ENCODE peak calls at places on chromosome 1, in nine cellular contexts. One of them, this sample, is unnamed.
A peak's percentile ranks its signal among the peaks of the same experiment; 100 is the strongest.

GRCh38 chr1:235597867-235598553 is 51.6 kb downstream of the GNG4 start:
- DNase-seq in neural progenitor cell: peak; percentile 27
- DNase-seq in ovary: no peak
- DNase-seq in psoas muscle: no peak
- DNase-seq in nephron progenitor cell: no peak
- DNase-seq in tibial artery: no peak
- DNase-seq in foreskin fibroblast: peak; percentile 67
- DNase-seq in breast epithelium: no peak
- DNase-seq in RWPE1: peak; percentile 36
- DNase-seq in this sample: no peak

GRCh38 chr1:90936731-90937130 is 85.1 kb downstream of the ZNF644 start:
- DNase-seq in neural progenitor cell: no peak
- DNase-seq in ovary: no peak
- DNase-seq in psoas muscle: no peak
- DNase-seq in nephron progenitor cell: no peak
- DNase-seq in tibial artery: no peak
- DNase-seq in foreskin fibroblast: no peak
- DNase-seq in breast epithelium: no peak
- DNase-seq in RWPE1: no peak
- DNase-seq in this sample: no peak

GRCh38 chr1:192550922-192551534 is 24.5 kb upstream of the RGS1 start:
- DNase-seq in neural progenitor cell: no peak
- DNase-seq in ovary: no peak
- DNase-seq in psoas muscle: no peak
- DNase-seq in nephron progenitor cell: no peak
- DNase-seq in tibial artery: no peak
- DNase-seq in foreskin fibroblast: peak; percentile 78
- DNase-seq in breast epithelium: no peak
- DNase-seq in RWPE1: peak; percentile 25
- DNase-seq in this sample: no peak

GRCh38 chr1:160801836-160802580 is 6.0 kb downstream of the LY9 start:
- DNase-seq in neural progenitor cell: no peak
- DNase-seq in ovary: no peak
- DNase-seq in psoas muscle: no peak
- DNase-seq in nephron progenitor cell: no peak
- DNase-seq in tibial artery: no peak
- DNase-seq in foreskin fibroblast: no peak
- DNase-seq in breast epithelium: no peak
- DNase-seq in RWPE1: no peak
- DNase-seq in this sample: no peak

GRCh38 chr1:86938450-86938849 is 24.0 kb downstream of the HS2ST1 start:
- DNase-seq in neural progenitor cell: no peak
- DNase-seq in ovary: no peak
- DNase-seq in psoas muscle: no peak
- DNase-seq in nephron progenitor cell: no peak
- DNase-seq in tibial artery: no peak
- DNase-seq in foreskin fibroblast: no peak
- DNase-seq in breast epithelium: no peak
- DNase-seq in RWPE1: no peak
- DNase-seq in this sample: no peak

GRCh38 chr1:203504400-203505250 is 10.7 kb downstream of the OPTC start:
- DNase-seq in neural progenitor cell: peak; percentile 91
- DNase-seq in ovary: peak; percentile 89
- DNase-seq in psoas muscle: peak; percentile 82
- DNase-seq in nephron progenitor cell: peak; percentile 87
- DNase-seq in tibial artery: peak; percentile 89
- DNase-seq in foreskin fibroblast: peak; percentile 89
- DNase-seq in breast epithelium: peak; percentile 80
- DNase-seq in RWPE1: peak; percentile 93
- DNase-seq in this sample: peak; percentile 75

GRCh38 chr1:222974496-222974895 is 159.7 kb downstream of the DISP1 start:
- DNase-seq in neural progenitor cell: no peak
- DNase-seq in ovary: no peak
- DNase-seq in psoas muscle: no peak
- DNase-seq in nephron progenitor cell: no peak
- DNase-seq in tibial artery: no peak
- DNase-seq in foreskin fibroblast: peak; percentile 88
- DNase-seq in breast epithelium: no peak
- DNase-seq in RWPE1: no peak
- DNase-seq in this sample: no peak

GRCh38 chr1:29835486-29836273 is 599.4 kb downstream of the PTPRU start:
- DNase-seq in neural progenitor cell: no peak
- DNase-seq in ovary: no peak
- DNase-seq in psoas muscle: no peak
- DNase-seq in nephron progenitor cell: no peak
- DNase-seq in tibial artery: no peak
- DNase-seq in foreskin fibroblast: no peak
- DNase-seq in breast epithelium: no peak
- DNase-seq in RWPE1: no peak
- DNase-seq in this sample: no peak

GRCh38 chr1:19123837-19124236 is 86.2 kb downstream of the UBR4 start:
- DNase-seq in neural progenitor cell: no peak
- DNase-seq in ovary: no peak
- DNase-seq in psoas muscle: no peak
- DNase-seq in nephron progenitor cell: no peak
- DNase-seq in tibial artery: no peak
- DNase-seq in foreskin fibroblast: no peak
- DNase-seq in breast epithelium: no peak
- DNase-seq in RWPE1: no peak
- DNase-seq in this sample: no peak

GRCh38 chr1:245859510-245860114 is 647.5 kb downstream of the SMYD3 start:
- DNase-seq in neural progenitor cell: no peak
- DNase-seq in ovary: no peak
- DNase-seq in psoas muscle: no peak
- DNase-seq in nephron progenitor cell: peak; percentile 12
- DNase-seq in tibial artery: no peak
- DNase-seq in foreskin fibroblast: peak; percentile 53
- DNase-seq in breast epithelium: no peak
- DNase-seq in RWPE1: peak; percentile 31
- DNase-seq in this sample: no peak

GRCh38 chr1:228143480-228144212 is 3.6 kb downstream of the GUK1 start:
- DNase-seq in neural progenitor cell: no peak
- DNase-seq in ovary: no peak
- DNase-seq in psoas muscle: no peak
- DNase-seq in nephron progenitor cell: no peak
- DNase-seq in tibial artery: no peak
- DNase-seq in foreskin fibroblast: no peak
- DNase-seq in breast epithelium: no peak
- DNase-seq in RWPE1: no peak
- DNase-seq in this sample: no peak

GRCh38 chr1:183633676-183634343 is 1.8 kb downstream of the ARPC5 start:
- DNase-seq in neural progenitor cell: peak; percentile 51
- DNase-seq in ovary: no peak
- DNase-seq in psoas muscle: no peak
- DNase-seq in nephron progenitor cell: no peak
- DNase-seq in tibial artery: no peak
- DNase-seq in foreskin fibroblast: peak; percentile 92
- DNase-seq in breast epithelium: no peak
- DNase-seq in RWPE1: peak; percentile 50
- DNase-seq in this sample: no peak

GRCh38 chr1:46612937-46613660 is 3.5 kb downstream of the MOB3C start:
- DNase-seq in neural progenitor cell: peak; percentile 77
- DNase-seq in ovary: peak; percentile 25
- DNase-seq in psoas muscle: peak; percentile 73
- DNase-seq in nephron progenitor cell: peak; percentile 16
- DNase-seq in tibial artery: no peak
- DNase-seq in foreskin fibroblast: no peak
- DNase-seq in breast epithelium: no peak
- DNase-seq in RWPE1: no peak
- DNase-seq in this sample: no peak

GRCh38 chr1:111227875-111228747 is 598 bp downstream of the CHI3L2 start:
- DNase-seq in neural progenitor cell: no peak
- DNase-seq in ovary: peak; percentile 23
- DNase-seq in psoas muscle: no peak
- DNase-seq in nephron progenitor cell: no peak
- DNase-seq in tibial artery: peak; percentile 41
- DNase-seq in foreskin fibroblast: peak; percentile 93
- DNase-seq in breast epithelium: peak; percentile 61
- DNase-seq in RWPE1: peak; percentile 58
- DNase-seq in this sample: no peak

GRCh38 chr1:119743776-119744597 is 24.7 kb downstream of the HMGCS2 start:
- DNase-seq in neural progenitor cell: peak; percentile 83
- DNase-seq in ovary: peak; percentile 77
- DNase-seq in psoas muscle: peak; percentile 62
- DNase-seq in nephron progenitor cell: peak; percentile 70
- DNase-seq in tibial artery: peak; percentile 53
- DNase-seq in foreskin fibroblast: peak; percentile 88
- DNase-seq in breast epithelium: peak; percentile 46
- DNase-seq in RWPE1: peak; percentile 74
- DNase-seq in this sample: peak; percentile 31

GRCh38 chr1:41683681-41684500 is 199.4 kb upstream of the EDN2 start:
- DNase-seq in neural progenitor cell: no peak
- DNase-seq in ovary: no peak
- DNase-seq in psoas muscle: no peak
- DNase-seq in nephron progenitor cell: no peak
- DNase-seq in tibial artery: no peak
- DNase-seq in foreskin fibroblast: peak; percentile 58
- DNase-seq in breast epithelium: no peak
- DNase-seq in RWPE1: no peak
- DNase-seq in this sample: no peak

DNA sequence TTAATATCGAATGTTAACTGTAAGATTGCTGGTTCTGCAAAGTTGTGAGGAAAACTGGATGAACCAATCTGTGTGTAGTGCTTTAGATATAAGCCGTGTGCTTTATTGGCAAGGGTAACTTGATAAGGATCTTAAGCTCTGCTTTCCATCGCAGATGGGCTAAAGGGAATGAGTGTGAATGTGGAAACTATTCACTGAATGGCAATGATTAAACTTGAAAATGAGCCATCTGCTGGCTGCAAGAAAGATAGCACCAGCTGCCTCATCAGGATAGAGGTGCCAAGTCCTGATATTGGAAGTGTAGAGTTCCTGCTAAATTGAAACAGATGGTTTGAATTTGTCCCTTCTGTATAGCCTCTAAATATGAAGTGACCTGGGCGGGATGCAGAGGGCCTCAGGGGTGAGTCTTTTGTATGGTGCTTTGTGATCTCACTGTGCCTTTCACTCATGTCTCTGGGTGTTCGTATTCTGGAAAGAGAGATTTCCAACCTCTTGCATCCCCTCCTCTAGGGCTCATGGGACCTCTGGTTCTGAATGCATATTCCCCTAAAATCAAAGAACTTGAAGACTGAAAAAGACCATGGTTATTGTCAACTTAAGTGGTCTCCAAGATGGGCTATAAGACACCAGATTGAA is 9.2 kb downstream of the FCRL3 start:
- DNase-seq in neural progenitor cell: peak; percentile 44
- DNase-seq in ovary: no peak
- DNase-seq in psoas muscle: no peak
- DNase-seq in nephron progenitor cell: peak; percentile 11
- DNase-seq in tibial artery: no peak
- DNase-seq in foreskin fibroblast: peak; percentile 2
- DNase-seq in breast epithelium: no peak
- DNase-seq in RWPE1: peak; percentile 46
- DNase-seq in this sample: no peak
- TF ChIP-seq CTCF in neural progenitor cell: peak; percentile 60
- TF ChIP-seq CTCF in ovary: no peak
- TF ChIP-seq CTCF in psoas muscle: no peak
- TF ChIP-seq CTCF in nephron progenitor cell: peak; percentile 59
- TF ChIP-seq CTCF in tibial artery: peak; percentile 8
- TF ChIP-seq CTCF in foreskin fibroblast: peak; percentile 55
- TF ChIP-seq CTCF in breast epithelium: no peak
- TF ChIP-seq CTCF in RWPE1: peak; percentile 57
- TF ChIP-seq CTCF in this sample: peak; percentile 56

GRCh38 chr1:59718064-59718988 is 96.4 kb upstream of the HOOK1 start:
- DNase-seq in neural progenitor cell: peak; percentile 31
- DNase-seq in ovary: no peak
- DNase-seq in psoas muscle: no peak
- DNase-seq in nephron progenitor cell: no peak
- DNase-seq in tibial artery: no peak
- DNase-seq in foreskin fibroblast: no peak
- DNase-seq in breast epithelium: no peak
- DNase-seq in RWPE1: no peak
- DNase-seq in this sample: no peak
- TF ChIP-seq CTCF in neural progenitor cell: peak; percentile 76
- TF ChIP-seq CTCF in ovary: no peak
- TF ChIP-seq CTCF in psoas muscle: no peak
- TF ChIP-seq CTCF in nephron progenitor cell: peak; percentile 49
- TF ChIP-seq CTCF in tibial artery: peak; percentile 38
- TF ChIP-seq CTCF in foreskin fibroblast: no peak
- TF ChIP-seq CTCF in breast epithelium: peak; percentile 8
- TF ChIP-seq CTCF in RWPE1: no peak
- TF ChIP-seq CTCF in this sample: peak; percentile 57

DNA sequence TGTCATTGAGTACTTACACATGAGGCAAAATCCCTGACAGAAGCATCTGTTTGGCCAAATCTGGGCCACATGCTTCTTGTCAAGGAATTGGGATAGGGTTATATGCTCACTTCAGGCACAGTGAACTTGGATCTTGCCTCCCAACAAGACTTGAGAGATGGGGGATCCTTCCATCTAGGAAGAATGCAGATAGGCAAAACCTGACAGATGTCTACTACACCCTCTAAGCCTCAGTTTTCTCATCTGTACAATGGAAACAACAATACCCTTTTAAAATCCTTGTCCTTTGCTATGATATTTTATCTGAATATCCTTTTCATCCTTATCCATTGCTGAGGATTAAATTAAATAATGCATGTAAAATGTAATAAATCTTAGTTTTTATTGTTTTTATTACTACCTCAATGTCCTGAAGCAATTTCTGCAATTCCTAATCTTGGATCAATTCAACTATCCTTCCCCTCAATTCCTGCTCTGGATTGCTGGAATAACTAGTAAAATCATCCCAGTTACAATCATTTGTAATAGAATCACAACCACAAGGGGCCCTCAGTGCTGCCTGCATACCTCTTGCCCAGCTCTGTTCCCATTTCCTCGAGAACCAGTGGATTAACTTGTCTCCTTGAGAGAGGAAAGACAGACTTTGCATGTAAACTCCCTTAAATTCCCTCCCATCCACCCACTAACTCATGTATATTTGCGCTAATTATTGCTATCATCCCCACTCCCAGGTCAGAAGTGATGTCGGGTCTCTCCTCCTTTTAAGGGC is 8.1 kb upstream of the XPR1 start:
- DNase-seq in neural progenitor cell: peak; percentile 59
- DNase-seq in ovary: no peak
- DNase-seq in psoas muscle: no peak
- DNase-seq in nephron progenitor cell: no peak
- DNase-seq in tibial artery: no peak
- DNase-seq in foreskin fibroblast: peak; percentile 65
- DNase-seq in breast epithelium: no peak
- DNase-seq in RWPE1: no peak
- DNase-seq in this sample: no peak
- TF ChIP-seq CTCF in neural progenitor cell: peak; percentile 47
- TF ChIP-seq CTCF in ovary: no peak
- TF ChIP-seq CTCF in psoas muscle: peak; percentile 16
- TF ChIP-seq CTCF in nephron progenitor cell: no peak
- TF ChIP-seq CTCF in tibial artery: no peak
- TF ChIP-seq CTCF in foreskin fibroblast: peak; percentile 34
- TF ChIP-seq CTCF in breast epithelium: no peak
- TF ChIP-seq CTCF in RWPE1: no peak
- TF ChIP-seq CTCF in this sample: peak; percentile 43

DNA sequence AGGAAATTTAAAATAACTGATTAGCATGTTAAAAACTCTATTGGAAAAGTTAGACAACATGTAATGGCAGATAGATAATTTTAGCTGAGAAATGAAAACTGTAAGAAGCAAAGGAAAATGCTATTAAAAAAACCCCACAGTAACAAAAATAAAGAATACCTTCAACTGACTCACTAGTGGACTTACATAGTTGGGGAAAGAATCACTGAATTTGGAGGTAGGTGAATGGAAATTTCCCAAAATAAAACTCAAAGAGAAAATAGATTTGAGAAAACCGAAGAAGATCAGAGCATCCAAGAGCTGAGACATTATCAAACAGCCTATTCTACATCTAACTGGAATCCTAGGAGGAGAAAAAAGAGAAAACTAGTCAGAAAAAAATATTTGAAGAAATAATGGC is 34.7 kb downstream of the PDE4B start:
- DNase-seq in neural progenitor cell: no peak
- DNase-seq in ovary: no peak
- DNase-seq in psoas muscle: no peak
- DNase-seq in nephron progenitor cell: no peak
- DNase-seq in tibial artery: no peak
- DNase-seq in foreskin fibroblast: peak; percentile 17
- DNase-seq in breast epithelium: no peak
- DNase-seq in RWPE1: no peak
- DNase-seq in this sample: no peak
- TF ChIP-seq CTCF in neural progenitor cell: no peak
- TF ChIP-seq CTCF in ovary: no peak
- TF ChIP-seq CTCF in psoas muscle: no peak
- TF ChIP-seq CTCF in nephron progenitor cell: no peak
- TF ChIP-seq CTCF in tibial artery: no peak
- TF ChIP-seq CTCF in foreskin fibroblast: no peak
- TF ChIP-seq CTCF in breast epithelium: no peak
- TF ChIP-seq CTCF in RWPE1: no peak
- TF ChIP-seq CTCF in this sample: no peak

This sample was measured in progenitor cell of endocrine pancreas.